ENCODE peak calls at places on chromosome 15, in ten cellular contexts. L is NCI-H1092 treated with DMSO at 0.1 percent for 48 hours; Y is glutamatergic neuron; T is lower lobe of right lung; A is NCI-H2107; U is SW480; Z is ovary; S is lung; F is smooth muscle cell of the brain vasculature; I is stimulated activated CD8-positive, alpha-beta memory T cell treated with anti-CD3 and anti-CD28 coated beads, Interleukin-4, amount 100 ng/mL, for 4 hours. B is an unnamed sample.

GRCh38 chr15:100215843-100216169 is 126.0 kb downstream of the ADAMTS17 start:
- DNase-seq in L (no peak), Y (no peak), T (no peak), A (no peak), U (no peak), Z (no peak), S (no peak), F (no peak), I (no peak), B (no peak)

GRCh38 chr15:68674975-68675374 is 96.2 kb downstream of the CORO2B start:
- DNase-seq in L (no peak), Y (no peak), T (no peak), A (no peak), U (no peak), Z (no peak), S (no peak), F (no peak), I (no peak), B (no peak)

GRCh38 chr15:57865294-57865693 is 158.8 kb downstream of the POLR2M start:
- DNase-seq in L (no peak), Y (no peak), T (no peak), A (no peak), U (no peak), Z (no peak), S (no peak), F (no peak), I (no peak), B (no peak)

GRCh38 chr15:76140069-76140454 is 80.3 kb downstream of the TMEM266 start:
- DNase-seq in L (no peak), Y (no peak), T (no peak), A (no peak), U (no peak), Z (no peak), S (no peak), F (no peak), I (no peak), B (peak)

GRCh38 chr15:71444032-71444810 is 328.9 kb downstream of the THSD4 start:
- DNase-seq in L (no peak), Y (no peak), T (no peak), A (no peak), U (no peak), Z (no peak), S (no peak), F (no peak), I (no peak), B (no peak)

GRCh38 chr15:34365073-34365825 is 1.7 kb downstream of the LPCAT4 start:
- DNase-seq in L (no peak), Y (no peak), T (no peak), A (no peak), U (no peak), Z (no peak), S (no peak), F (no peak), I (no peak), B (no peak)

GRCh38 chr15:59556405-59556804 is 55.2 kb upstream of the GCNT3 start:
- DNase-seq in L (no peak), Y (no peak), T (no peak), A (no peak), U (no peak), Z (no peak), S (no peak), F (no peak), I (no peak), B (no peak)

GRCh38 chr15:70488002-70488605 is 275.3 kb downstream of the UACA start:
- DNase-seq in L (peak), Y (peak), T (peak), A (no peak), U (peak), Z (peak), S (peak), F (no peak), I (peak), B (peak)